ENCODE peak calls at places on chromosomes 1 and 21, in eight cellular contexts. N, A, J, B, Z, X, C and O are unnamed samples.

GRCh38 chr1:157580179-157580827 is 17.6 kb downstream of the FCRL4 start:
- DNase-seq in J (peak; percentile 93), C (peak; percentile 55), X (peak; percentile 69), N (peak; percentile 44), B (peak; percentile 90), A (peak; percentile 92), Z (peak; percentile 64), O (peak; percentile 63)

GRCh38 chr21:34668803-34669148 is at the start of gene CLIC6:
- DNase-seq in B (no peak), Z (peak; percentile 77), C (no peak), J (no peak), X (peak; percentile 57), A (no peak), N (no peak), O (no peak)

GRCh38 chr21:45942755-45943629 is 38.6 kb upstream of the COL6A1 start:
- DNase-seq in A (no peak), B (peak; percentile 20), Z (no peak), C (no peak), N (no peak), X (no peak), J (no peak), O (no peak)

GRCh38 chr1:1630191-1630964 is 1.6 kb upstream of the MMP23B start:
- DNase-seq in N (peak; percentile 58), B (no peak), C (peak; percentile 69), J (peak; percentile 96), A (peak; percentile 93), X (peak; percentile 78), Z (peak; percentile 96), O (peak; percentile 61)

GRCh38 chr1:3439346-3439745 is 15.1 kb upstream of the ARHGEF16 start:
- DNase-seq in B (no peak), X (no peak), A (no peak), C (no peak), N (no peak), J (no peak), Z (no peak), O (no peak)

GRCh38 chr21:35925497-35925896 is 134.8 kb downstream of the SETD4 start:
- DNase-seq in Z (no peak), C (peak; percentile 6), B (peak; percentile 34), J (no peak), N (peak; percentile 43), X (no peak), A (no peak), O (peak; percentile 58)

GRCh38 chr1:146016891-146017290 is 4.6 kb downstream of the HJV start:
- DNase-seq in J (no peak), C (no peak), N (peak; percentile 65), Z (no peak), A (no peak), B (no peak), X (no peak), O (no peak)

GRCh38 chr1:55244476-55245109 is 29.4 kb upstream of the USP24 start:
- DNase-seq in B (peak; percentile 13), X (no peak), J (no peak), Z (no peak), C (peak; percentile 53), N (peak; percentile 81), A (no peak), O (peak; percentile 34)

GRCh38 chr1:179043907-179044306 is 18.2 kb downstream of the FAM20B start:
- DNase-seq in J (peak; percentile 37), N (no peak), A (no peak), B (no peak), C (no peak), X (no peak), Z (no peak), O (no peak)

GRCh38 chr1:209850342-209850979 is 22.7 kb downstream of the UTP25 start:
- DNase-seq in B (peak; percentile 89), Z (peak; percentile 68), J (peak; percentile 75), C (peak; percentile 61), N (peak; percentile 69), A (peak; percentile 37), X (peak; percentile 62), O (peak; percentile 64)

GRCh38 chr1:93328809-93329477 is 16.8 kb upstream of the DR1 start:
- DNase-seq in N (peak; percentile 43), C (peak; percentile 63), Z (no peak), X (no peak), A (peak; percentile 70), J (no peak), B (peak; percentile 11), O (peak; percentile 72)
- H2AFZ ChIP-seq in N (peak overlapping the region; percentile 16), C (no peak overlapping the region), Z (no peak overlapping the region), X (no peak overlapping the region), A (no peak overlapping the region), J (no peak overlapping the region), B (no peak overlapping the region), O (peak overlapping the region; percentile 28)

DNA sequence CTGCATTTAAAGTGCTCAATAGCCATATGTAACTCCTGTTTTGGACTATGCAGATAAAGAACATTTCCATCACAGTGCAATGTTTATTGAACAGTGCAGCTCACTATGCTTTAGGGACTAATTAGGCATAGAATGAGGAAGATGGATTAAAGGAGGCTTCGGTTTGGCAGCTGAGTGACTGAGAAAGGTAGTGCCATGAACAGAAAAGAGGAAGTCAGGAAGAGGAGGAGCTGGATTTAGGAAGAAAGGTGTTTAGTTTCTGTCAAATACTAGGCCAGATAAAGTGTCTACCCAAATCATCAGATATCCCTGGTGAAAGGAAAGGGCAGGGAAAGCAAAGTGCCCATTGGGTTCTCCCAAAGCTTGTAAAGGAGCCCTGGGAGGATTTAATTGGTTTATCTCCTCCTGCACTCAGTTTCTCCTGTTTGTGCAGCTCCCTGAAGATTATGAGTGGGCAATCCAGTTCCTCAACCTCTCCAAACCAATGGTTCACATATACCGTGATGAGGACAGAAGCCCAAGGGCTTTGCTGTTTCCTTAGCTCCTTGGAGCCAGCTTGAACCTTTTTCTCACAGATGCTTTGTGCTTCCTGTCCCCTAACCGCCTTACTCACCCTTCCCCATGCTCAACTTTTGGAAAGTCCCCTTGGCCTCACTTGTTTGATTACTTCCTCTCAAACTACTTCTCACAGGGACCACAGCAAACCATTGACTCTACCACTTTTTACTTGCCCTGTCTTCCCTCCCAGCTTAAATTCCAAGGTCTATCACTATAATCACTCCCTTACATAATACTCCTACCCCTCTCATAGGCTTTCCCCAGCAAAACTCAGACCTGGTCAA is 3.5 kb upstream of the RAP1A start:
- DNase-seq in Z (no peak), A (peak; percentile 58), N (no peak), B (no peak), J (peak; percentile 60), C (no peak), X (no peak), O (no peak)
- H3K4me2 ChIP-seq in Z (no peak overlapping the region), A (peak overlapping the region; percentile 49), N (no peak overlapping the region), B (no peak overlapping the region), J (peak overlapping the region; percentile 52), C (no peak overlapping the region), X (no peak overlapping the region), O (no peak overlapping the region)

GRCh38 chr1:54156986-54157385 is 4.2 kb upstream of the CDCP2 start:
- DNase-seq in Z (no peak), A (no peak), J (no peak), N (no peak), B (no peak), X (no peak), C (no peak), O (no peak)

GRCh38 chr1:54149734-54150133 is 3.1 kb downstream of the CDCP2 start:
- DNase-seq in B (no peak), X (no peak), J (no peak), Z (no peak), N (no peak), A (no peak), C (no peak), O (no peak)

GRCh38 chr1:54152696-54153095 is at the start of gene CDCP2:
- DNase-seq in X (no peak), A (no peak), Z (no peak), J (no peak), N (no peak), B (no peak), C (no peak), O (no peak)

GRCh38 chr1:54151013-54151412 is 1.8 kb downstream of the CDCP2 start:
- DNase-seq in X (no peak), A (no peak), Z (no peak), C (no peak), N (no peak), B (no peak), J (no peak), O (no peak)

DNA sequence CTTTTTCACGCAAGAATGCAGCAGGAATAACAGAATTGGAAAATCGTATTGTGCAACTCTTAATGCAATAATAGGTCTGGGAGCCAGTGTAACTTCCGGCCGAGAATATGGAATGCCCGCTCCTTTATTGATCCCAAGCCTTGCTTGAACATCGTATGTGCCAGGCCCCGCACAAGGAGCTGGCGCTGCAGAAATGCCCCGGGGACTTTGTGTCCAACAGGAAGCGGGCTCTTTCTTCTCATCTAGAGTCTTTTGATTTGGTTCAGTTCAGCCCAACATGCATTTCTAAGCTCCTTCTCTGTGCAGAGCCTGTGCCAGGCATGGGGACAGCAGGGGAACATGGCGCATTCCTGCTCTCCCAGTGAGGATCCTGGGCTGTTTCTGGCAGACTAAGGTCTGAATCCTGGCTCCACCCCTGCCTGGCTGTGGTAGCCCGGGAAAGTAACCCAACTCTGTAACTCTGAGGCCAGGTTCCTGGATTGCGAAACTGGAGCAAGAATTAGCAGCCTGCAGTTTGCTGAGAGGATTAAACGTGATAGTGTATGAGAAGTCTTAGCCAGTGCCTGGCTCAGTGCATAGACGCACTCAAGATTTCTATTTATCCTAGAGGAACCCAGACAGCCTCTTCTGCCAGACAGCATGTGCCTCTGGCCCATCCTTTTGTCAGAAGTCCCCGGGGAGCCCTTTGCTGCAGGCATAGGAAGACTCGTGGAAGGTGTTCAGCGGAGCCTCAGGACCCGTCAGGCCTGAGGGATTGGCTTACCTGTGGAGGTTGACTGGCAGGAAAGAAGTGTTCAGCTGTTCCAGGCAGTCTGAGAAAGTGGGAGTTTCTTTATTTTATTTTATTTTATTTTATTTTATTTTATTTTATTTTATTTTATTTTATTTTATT is 994 bp upstream of the CDCP2 start:
- DNase-seq in A (no peak), J (no peak), C (peak; percentile 72), B (peak; percentile 63), Z (peak; percentile 55), X (peak; percentile 65), N (peak; percentile 89), O (peak; percentile 64)
- H2AFZ ChIP-seq in A (no peak overlapping the region), J (no peak overlapping the region), C (no peak overlapping the region), B (peak overlapping the region; percentile 28), Z (no peak overlapping the region), X (peak overlapping the region; percentile 89), N (peak overlapping the region; percentile 84), O (peak overlapping the region; percentile 59)

DNA sequence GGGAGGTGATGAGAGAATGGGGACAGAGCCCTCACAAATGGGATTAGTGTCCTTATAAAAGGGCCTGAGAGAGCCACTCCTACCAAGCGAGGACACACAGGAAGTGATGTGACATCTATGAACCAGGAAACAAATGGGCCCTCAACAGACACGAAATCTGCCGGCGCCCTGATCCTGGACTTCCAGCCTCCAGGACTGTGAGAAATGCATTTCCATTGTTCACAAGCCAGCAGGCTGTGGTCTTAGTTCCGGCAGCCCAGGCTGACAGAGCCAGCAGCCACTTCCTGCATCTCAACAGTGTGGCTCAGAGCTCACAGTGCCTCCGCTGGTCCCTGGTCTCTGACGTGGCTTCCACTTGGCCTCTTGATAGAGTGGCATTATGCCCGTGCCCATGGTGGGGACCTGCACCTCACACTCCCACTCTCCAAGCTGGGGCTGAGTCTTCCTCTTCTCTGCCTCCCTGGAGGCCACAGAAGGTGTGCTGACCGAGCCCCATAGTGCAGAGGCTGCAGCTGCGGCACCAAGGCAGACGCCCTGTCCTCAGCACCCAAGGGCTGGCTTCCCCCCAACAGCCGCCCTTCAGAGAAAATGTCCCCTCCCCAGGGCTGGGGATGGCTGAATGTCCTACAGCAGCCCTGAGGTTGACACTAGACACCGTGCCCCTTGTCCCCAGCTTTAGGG is 44.9 kb downstream of the ACOT7 start:
- DNase-seq in A (no peak), Z (no peak), J (no peak), N (no peak), X (peak; percentile 55), B (peak; percentile 86), C (no peak), O (peak; percentile 15)
- H3K4me2 ChIP-seq in A (no peak overlapping the region), Z (no peak overlapping the region), J (no peak overlapping the region), N (no peak overlapping the region), X (no peak overlapping the region), B (peak overlapping the region; percentile 46), C (no peak overlapping the region), O (no peak overlapping the region)

GRCh38 chr1:37052120-37052519 is 17.8 kb upstream of the GRIK3 start:
- DNase-seq in J (no peak), C (no peak), Z (no peak), N (no peak), X (no peak), B (no peak), A (no peak), O (no peak)
- H2AFZ ChIP-seq in J (no peak overlapping the region), C (no peak overlapping the region), Z (no peak overlapping the region), N (no peak overlapping the region), X (no peak overlapping the region), B (no peak overlapping the region), A (no peak overlapping the region), O (no peak overlapping the region)